ENCODE peak calls at places on chromosome 11, in six cellular contexts. J, Q, Z, I, L and B are unnamed samples.

GRCh38 chr11:28146123-28146751 is 38.0 kb downstream of the METTL15 start:
- DNase-seq in J (no peak), Q (no peak), Z (no peak), I (no peak), L (no peak), B (no peak)

GRCh38 chr11:128235446-128235845 is 351.9 kb downstream of the ETS1 start:
- DNase-seq in J (no peak), Q (no peak), Z (no peak), I (no peak), L (no peak), B (no peak)

GRCh38 chr11:88979641-88980040 is 86.1 kb downstream of the GRM5 start:
- DNase-seq in J (no peak), Q (no peak), Z (no peak), I (no peak), L (no peak), B (no peak)

GRCh38 chr11:27806122-27806521 is 105.9 kb upstream of the BDNF start:
- DNase-seq in J (no peak), Q (no peak), Z (no peak), I (no peak), L (no peak), B (no peak)

GRCh38 chr11:27933992-27934829 is 173.7 kb downstream of the KIF18A start:
- DNase-seq in J (no peak), Q (no peak), Z (no peak), I (no peak), L (no peak), B (no peak)

GRCh38 chr11:60764879-60765278 is 8.2 kb downstream of the MS4A15 start:
- DNase-seq in J (no peak), Q (no peak), Z (no peak), I (peak; percentile 54), L (no peak), B (no peak)

GRCh38 chr11:26144309-26144690 is 187.6 kb upstream of the ANO3 start:
- DNase-seq in J (no peak), Q (no peak), Z (no peak), I (no peak), L (no peak), B (no peak)

GRCh38 chr11:121082670-121083069 is 18.4 kb upstream of the TECTA start:
- DNase-seq in J (no peak), Q (peak; percentile 24), Z (no peak), I (no peak), L (no peak), B (no peak)

GRCh38 chr11:72155751-72156150 is 20.2 kb downstream of the FOLR3 start:
- DNase-seq in J (no peak), Q (no peak), Z (no peak), I (no peak), L (no peak), B (no peak)

GRCh38 chr11:114282488-114282887 is 13.7 kb upstream of the NNMT start:
- DNase-seq in J (no peak), Q (no peak), Z (no peak), I (no peak), L (no peak), B (no peak)

GRCh38 chr11:5291207-5291838 is 10.4 kb downstream of the OR51B4 start:
- DNase-seq in J (no peak), Q (no peak), Z (no peak), I (peak; percentile 40), L (no peak), B (no peak)

GRCh38 chr11:35688023-35688422 is 25.4 kb downstream of the TRIM44 start:
- DNase-seq in J (no peak), Q (no peak), Z (no peak), I (no peak), L (no peak), B (no peak)

GRCh38 chr11:28048812-28049211 is 59.1 kb downstream of the KIF18A start:
- DNase-seq in J (no peak), Q (no peak), Z (no peak), I (no peak), L (no peak), B (no peak)

GRCh38 chr11:119584193-119585037 is 144.6 kb downstream of the NECTIN1 start:
- DNase-seq in J (peak; percentile 53), Q (peak; percentile 58), Z (peak; percentile 73), I (no peak), L (no peak), B (peak; percentile 53)

GRCh38 chr11:394034-394857 is at the start of gene PKP3:
- DNase-seq in J (no peak), Q (no peak), Z (peak; percentile 88), I (no peak), L (peak; percentile 93), B (no peak)

GRCh38 chr11:9861860-9862725 is 198.2 kb downstream of the SWAP70 start:
- DNase-seq in J (peak; percentile 46), Q (peak; percentile 45), Z (no peak), I (peak; percentile 65), L (peak; percentile 57), B (peak; percentile 58)

GRCh38 chr11:3186166-3186953 is 21.2 kb upstream of the OSBPL5 start:
- DNase-seq in J (no peak), Q (no peak), Z (no peak), I (no peak), L (peak; percentile 2), B (no peak)

GRCh38 chr11:122981388-122982264 is at the start of gene BSX:
- DNase-seq in J (peak; percentile 32), Q (peak; percentile 73), Z (peak; percentile 84), I (peak; percentile 64), L (peak; percentile 12), B (peak; percentile 55)

GRCh38 chr11:20112291-20113146 is 47.8 kb downstream of the DBX1 start:
- DNase-seq in J (peak; percentile 71), Q (no peak), Z (peak; percentile 78), I (no peak), L (peak; percentile 75), B (no peak)

DNA sequence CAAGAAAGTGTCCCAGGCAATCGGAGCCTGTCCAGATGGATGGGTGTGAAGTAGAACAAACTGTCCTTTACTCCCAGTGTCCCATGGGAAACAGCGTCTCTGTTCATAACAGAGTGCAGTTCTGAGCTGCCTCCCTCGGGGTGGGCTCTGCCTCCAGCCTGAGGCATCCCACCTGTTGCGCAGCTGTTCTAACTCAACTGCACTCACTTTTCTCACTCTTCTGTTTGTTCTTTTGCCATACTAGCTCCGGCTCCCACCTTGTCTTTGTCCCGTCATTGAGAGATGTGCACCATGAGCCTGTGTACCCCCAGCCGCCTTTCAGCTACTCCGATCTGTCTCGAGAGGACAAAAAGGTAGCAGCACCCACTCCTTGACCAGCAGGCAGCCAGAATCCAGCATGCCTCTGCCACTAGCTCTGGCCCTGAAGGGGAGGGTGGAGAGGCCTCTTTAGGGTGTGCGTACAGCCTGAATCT is 20.7 kb upstream of the CDC42EP2 start:
- DNase-seq in J (no peak), Q (no peak), Z (no peak), I (no peak), L (peak; percentile 45), B (peak; percentile 46)
- TF ChIP-seq CTCF in J (no peak), Q (no peak), Z (no peak), I (no peak), L (no peak), B (no peak)

GRCh38 chr11:100984668-100985067 is 144.9 kb downstream of the PGR start:
- DNase-seq in J (no peak), Q (no peak), Z (no peak), I (peak; percentile 32), L (no peak), B (no peak)

GRCh38 chr11:100981196-100981824 is 148.3 kb downstream of the PGR start:
- DNase-seq in J (no peak), Q (no peak), Z (no peak), I (no peak), L (no peak), B (no peak)

GRCh38 chr11:100978942-100979341 is 150.7 kb downstream of the PGR start:
- DNase-seq in J (no peak), Q (no peak), Z (no peak), I (no peak), L (no peak), B (no peak)

GRCh38 chr11:100978442-100978841 is 151.2 kb downstream of the PGR start:
- DNase-seq in J (no peak), Q (no peak), Z (no peak), I (no peak), L (no peak), B (no peak)

GRCh38 chr11:100980156-100980555 is 149.5 kb downstream of the PGR start:
- DNase-seq in J (no peak), Q (no peak), Z (no peak), I (no peak), L (no peak), B (no peak)
- TF ChIP-seq CTCF in J (peak; percentile 48), Q (peak; percentile 61), Z (no peak), I (no peak), L (no peak), B (no peak)

GRCh38 chr11:116732740-116733385 is 39.9 kb downstream of the BUD13 start:
- DNase-seq in J (peak; percentile 79), Q (peak; percentile 70), Z (peak; percentile 75), I (peak; percentile 90), L (peak; percentile 69), B (peak; percentile 82)

GRCh38 chr11:116733959-116734517 is 38.7 kb downstream of the BUD13 start:
- DNase-seq in J (no peak), Q (no peak), Z (no peak), I (no peak), L (no peak), B (no peak)

GRCh38 chr11:116738975-116739374 is 33.8 kb downstream of the BUD13 start:
- DNase-seq in J (no peak), Q (no peak), Z (no peak), I (no peak), L (no peak), B (no peak)

GRCh38 chr11:116733386-116733755 is 39.4 kb downstream of the BUD13 start:
- DNase-seq in J (no peak), Q (no peak), Z (no peak), I (no peak), L (no peak), B (no peak)

DNA sequence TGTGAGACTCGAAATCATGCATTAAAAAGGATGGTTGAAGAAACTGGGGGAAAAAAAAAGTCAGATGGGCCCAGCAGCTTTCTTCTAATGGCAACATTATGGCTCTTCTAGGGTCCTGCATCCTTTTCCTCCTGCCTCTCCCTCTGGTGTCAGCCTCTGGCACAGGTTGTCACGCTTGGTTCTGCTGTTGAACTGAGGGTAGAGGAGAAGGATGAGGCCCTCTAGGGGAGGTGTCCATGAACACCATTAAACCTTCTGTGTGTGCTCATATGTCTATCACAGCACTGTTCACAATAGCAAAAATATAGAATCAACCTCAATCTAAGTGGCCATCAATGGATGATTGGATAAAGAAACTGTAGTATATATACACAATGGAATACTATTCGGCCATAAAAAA is 36.0 kb downstream of the BUD13 start:
- DNase-seq in J (peak; percentile 33), Q (no peak), Z (no peak), I (no peak), L (no peak), B (no peak)
- TF ChIP-seq CTCF in J (peak; percentile 47), Q (no peak), Z (no peak), I (no peak), L (no peak), B (no peak)

DNA sequence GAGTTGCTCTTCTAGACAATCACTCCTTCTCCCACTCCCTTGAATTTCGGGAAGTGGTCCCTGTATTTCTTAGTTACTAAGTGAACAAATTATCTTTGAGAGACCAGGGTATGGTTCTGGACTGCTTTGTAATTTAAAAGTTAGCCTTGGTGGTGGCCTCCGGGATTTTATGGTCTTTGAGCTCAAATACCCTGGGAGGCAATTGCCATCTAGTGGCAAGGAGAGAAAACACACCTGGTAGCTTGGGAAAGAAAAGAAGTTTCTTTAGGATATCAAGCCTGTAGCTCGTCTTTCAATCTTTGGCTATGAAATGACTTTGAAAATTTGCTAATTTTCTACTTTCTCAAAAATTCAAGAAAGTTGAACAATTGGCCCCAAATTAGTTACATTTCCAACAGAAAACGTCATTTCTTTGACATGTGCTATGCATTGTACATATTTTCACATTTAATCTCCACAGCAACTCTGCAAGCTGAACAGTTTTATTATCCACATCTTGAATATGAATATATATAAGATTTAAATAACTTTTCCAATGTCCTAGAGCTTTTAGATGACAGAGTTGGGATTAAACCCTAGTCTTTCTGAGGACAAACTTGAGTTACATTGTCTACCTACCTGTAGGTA is 39.1 kb downstream of the MMP27 start:
- DNase-seq in J (peak; percentile 30), Q (peak; percentile 3), Z (no peak), I (peak; percentile 50), L (peak; percentile 18), B (no peak)
- TF ChIP-seq CTCF in J (peak; percentile 90), Q (peak; percentile 86), Z (peak; percentile 53), I (peak; percentile 85), L (peak; percentile 87), B (peak; percentile 74)